ENCODE peak calls at places on chromosomes 11 and 22, in eight cellular contexts. K is HS-5, B is mesendoderm, E is BJ, S is NCI-H2171 treated with DMSO at 0.1 percent for 48 hours, V is GM03348, G is NCI-H1092, A is fibroblast of the aortic adventitia. O is an unnamed sample.

GRCh38 chr11:76265771-76266241 is 59.5 kb upstream of the WNT11 start:
- DNase-seq in K (no peak), B (no peak), E (no peak), S (no peak), V (peak; percentile 54), G (no peak), A (peak; percentile 43), O (peak; percentile 18)

GRCh38 chr11:63289658-63290057 is 46.3 kb upstream of the SLC22A25 start:
- DNase-seq in K (no peak), B (no peak), E (no peak), S (no peak), V (no peak), G (no peak), A (no peak), O (no peak)

GRCh38 chr22:26550498-26551033 is 38.3 kb upstream of the TFIP11 start:
- DNase-seq in K (peak; percentile 91), B (peak; percentile 39), E (peak; percentile 90), S (no peak), V (peak; percentile 92), G (no peak), A (peak; percentile 89), O (peak; percentile 95)

GRCh38 chr11:47269829-47270305 is at the start of gene MADD:
- DNase-seq in K (peak; percentile 50), B (no peak), E (no peak), S (peak; percentile 93), V (peak; percentile 99), G (peak; percentile 86), A (peak; percentile 75), O (peak; percentile 78)

GRCh38 chr22:49203863-49204598 is 623.6 kb downstream of the BRD1 start:
- DNase-seq in K (no peak), B (no peak), E (no peak), S (no peak), V (no peak), G (no peak), A (no peak), O (no peak)

GRCh38 chr11:29616611-29617010 is 400.2 kb downstream of the KCNA4 start:
- DNase-seq in K (no peak), B (no peak), E (no peak), S (no peak), V (no peak), G (no peak), A (no peak), O (peak; percentile 92)

GRCh38 chr11:125082611-125083311 is 19.7 kb downstream of the SLC37A2 start:
- DNase-seq in K (peak; percentile 84), B (no peak), E (peak; percentile 33), S (no peak), V (no peak), G (no peak), A (peak; percentile 62), O (peak; percentile 66)

GRCh38 chr11:78323356-78323755 is 94.3 kb downstream of the GAB2 start:
- DNase-seq in K (no peak), B (no peak), E (no peak), S (no peak), V (no peak), G (no peak), A (no peak), O (no peak)

GRCh38 chr11:33769542-33769941 is 4.8 kb downstream of the FBXO3 start:
- DNase-seq in K (no peak), B (peak; percentile 73), E (no peak), S (no peak), V (no peak), G (no peak), A (no peak), O (no peak)

GRCh38 chr11:131495417-131495816 is 125.0 kb downstream of the NTM start:
- DNase-seq in K (no peak), B (no peak), E (no peak), S (no peak), V (no peak), G (no peak), A (no peak), O (no peak)

GRCh38 chr11:75289919-75290318 is 49.3 kb downstream of the TPBGL start:
- DNase-seq in K (no peak), B (no peak), E (no peak), S (no peak), V (no peak), G (no peak), A (no peak), O (no peak)

GRCh38 chr11:24496728-24497396 is at the start of gene LUZP2:
- DNase-seq in K (no peak), B (peak; percentile 90), E (no peak), S (peak; percentile 88), V (peak; percentile 64), G (no peak), A (peak; percentile 13), O (peak; percentile 1)

GRCh38 chr11:72577271-72577681 is 96.9 kb downstream of the PDE2A start:
- DNase-seq in K (no peak), B (no peak), E (no peak), S (no peak), V (no peak), G (no peak), A (no peak), O (no peak)

GRCh38 chr22:30325724-30326703 is 727 bp downstream of the TBC1D10A start:
- DNase-seq in K (no peak), B (no peak), E (no peak), S (no peak), V (peak; percentile 75), G (no peak), A (no peak), O (no peak)

GRCh38 chr11:75078233-75078632 is 18.4 kb downstream of the OR2AT4 start:
- DNase-seq in K (peak; percentile 56), B (peak; percentile 85), E (no peak), S (no peak), V (no peak), G (no peak), A (no peak), O (peak; percentile 15)

GRCh38 chr22:48644108-48644507 is 1183.6 kb downstream of the BRD1 start:
- DNase-seq in K (no peak), B (peak; percentile 33), E (no peak), S (no peak), V (peak; percentile 52), G (no peak), A (no peak), O (peak; percentile 47)

O was measured in AG10803.